ENCODE peak calls at places on chromosomes 2 and 18, in six cellular contexts. Z, D, H, G, E and T are unnamed samples.

GRCh38 chr2:158024288-158024898 is 77.3 kb upstream of the UPP2 start:
- DNase-seq in Z (peak), D (peak), H (peak), G (peak), E (peak), T (peak)

GRCh38 chr18:58495634-58496033 is 133.3 kb downstream of the ALPK2 start:
- DNase-seq in Z (no peak), D (no peak), H (no peak), G (no peak), E (no peak), T (no peak)

GRCh38 chr2:99389946-99390345 is 52.8 kb downstream of the EIF5B start:
- DNase-seq in Z (no peak), D (no peak), H (no peak), G (no peak), E (no peak), T (no peak)

GRCh38 chr2:96146151-96146880 is 1.1 kb upstream of the DUSP2 start:
- DNase-seq in Z (no peak), D (peak), H (peak), G (peak), E (no peak), T (no peak)

GRCh38 chr2:45194611-45195010 is 185.4 kb upstream of the SIX2 start:
- DNase-seq in Z (no peak), D (no peak), H (no peak), G (no peak), E (no peak), T (no peak)

GRCh38 chr2:169116307-169116706 is 46.9 kb downstream of the DHRS9 start:
- DNase-seq in Z (no peak), D (no peak), H (no peak), G (no peak), E (no peak), T (no peak)

GRCh38 chr2:71933467-71934319 is 214.0 kb downstream of the CYP26B1 start:
- DNase-seq in Z (no peak), D (no peak), H (peak), G (no peak), E (no peak), T (no peak)

GRCh38 chr2:36352024-36352398 is 3.6 kb upstream of the CRIM1 start:
- DNase-seq in Z (peak), D (no peak), H (peak), G (no peak), E (no peak), T (no peak)

GRCh38 chr2:168348076-168348475 is 100.7 kb upstream of the STK39 start:
- DNase-seq in Z (peak), D (no peak), H (peak), G (no peak), E (peak), T (no peak)

GRCh38 chr2:218289639-218290315 is 2.5 kb downstream of the TMBIM1 start:
- DNase-seq in Z (no peak), D (no peak), H (peak), G (no peak), E (no peak), T (no peak)

GRCh38 chr2:102166189-102166845 is 20.5 kb upstream of the IL1RL2 start:
- DNase-seq in Z (no peak), D (no peak), H (peak), G (no peak), E (no peak), T (no peak)

GRCh38 chr2:112321375-112322320 is 46.3 kb downstream of the ZC3H6 start:
- DNase-seq in Z (no peak), D (no peak), H (peak), G (no peak), E (no peak), T (no peak)

GRCh38 chr2:11560806-11561205 is 27.0 kb downstream of the GREB1 start:
- DNase-seq in Z (no peak), D (no peak), H (no peak), G (no peak), E (no peak), T (no peak)

GRCh38 chr18:24262097-24262496 is 123.2 kb downstream of the CABYR start:
- DNase-seq in Z (no peak), D (no peak), H (peak), G (no peak), E (no peak), T (no peak)

GRCh38 chr2:95260028-95261023 is 13.9 kb upstream of the PROM2 start:
- DNase-seq in Z (no peak), D (no peak), H (no peak), G (no peak), E (no peak), T (no peak)

GRCh38 chr2:151204720-151205119 is 56.9 kb downstream of the RBM43 start:
- DNase-seq in Z (no peak), D (no peak), H (no peak), G (no peak), E (no peak), T (no peak)

GRCh38 chr18:10139783-10140410 is 226.1 kb downstream of the VAPA start:
- DNase-seq in Z (no peak), D (no peak), H (peak), G (no peak), E (no peak), T (no peak)

GRCh38 chr2:119713819-119714490 is 35.0 kb downstream of the TMEM177 start:
- DNase-seq in Z (no peak), D (no peak), H (no peak), G (no peak), E (no peak), T (no peak)

GRCh38 chr18:13471971-13472628 is 253.5 kb downstream of the LDLRAD4 start:
- DNase-seq in Z (no peak), D (no peak), H (no peak), G (no peak), E (no peak), T (no peak)

GRCh38 chr2:113937501-113937900 is 47.6 kb downstream of the ACTR3 start:
- DNase-seq in Z (no peak), D (no peak), H (no peak), G (no peak), E (no peak), T (no peak)

GRCh38 chr18:49656098-49656591 is 94.3 kb downstream of the LIPG start:
- DNase-seq in Z (no peak), D (no peak), H (peak), G (no peak), E (no peak), T (no peak)

GRCh38 chr2:26141145-26141769 is 31.6 kb upstream of the GAREM2 start:
- DNase-seq in Z (no peak), D (no peak), H (no peak), G (no peak), E (no peak), T (no peak)

GRCh38 chr2:231170058-231170457 is 28.4 kb upstream of the ARMC9 start:
- DNase-seq in Z (no peak), D (no peak), H (no peak), G (no peak), E (no peak), T (no peak)

GRCh38 chr2:106070181-106070580 is 123.9 kb downstream of the UXS1 start:
- DNase-seq in Z (no peak), D (no peak), H (no peak), G (no peak), E (no peak), T (no peak)

GRCh38 chr2:29113891-29114321 is 1.3 kb upstream of the CLIP4 start:
- DNase-seq in Z (no peak), D (no peak), H (peak), G (no peak), E (no peak), T (no peak)

GRCh38 chr2:26462511-26463251 is 15.2 kb downstream of the OTOF start:
- DNase-seq in Z (peak), D (no peak), H (peak), G (no peak), E (peak), T (no peak)

GRCh38 chr2:62568983-62569837 is 63.2 kb upstream of the TMEM17 start:
- DNase-seq in Z (no peak), D (no peak), H (peak), G (no peak), E (no peak), T (no peak)

GRCh38 chr2:159326569-159327255 is 40.2 kb upstream of the WDSUB1 start:
- DNase-seq in Z (no peak), D (no peak), H (no peak), G (no peak), E (no peak), T (no peak)

GRCh38 chr2:195575879-195576391 is 81.1 kb upstream of the SLC39A10 start:
- DNase-seq in Z (no peak), D (no peak), H (peak), G (no peak), E (no peak), T (no peak)

GRCh38 chr2:158484892-158485556 is 28.3 kb downstream of the PKP4 start:
- DNase-seq in Z (no peak), D (no peak), H (no peak), G (no peak), E (no peak), T (no peak)

GRCh38 chr18:62323483-62324354 is 1.4 kb upstream of the TNFRSF11A start:
- DNase-seq in Z (no peak), D (no peak), H (no peak), G (no peak), E (no peak), T (no peak)

GRCh38 chr18:76457957-76458356 is 37.1 kb downstream of the ZNF516 start:
- DNase-seq in Z (no peak), D (no peak), H (no peak), G (no peak), E (no peak), T (no peak)